ENCODE peak calls at places on chromosomes 6 and 20, in four cellular contexts. One of them, this sample, is unnamed.

GRCh38 chr20:57396638-57397003 is 5.4 kb downstream of the RBM38 start:
- DNase-seq in H1: no peak
- DNase-seq in trophoblast cell: no peak
- DNase-seq in mesenchymal stem cell: no peak
- DNase-seq in this sample: no peak

GRCh38 chr6:15351631-15352030 is 105.8 kb downstream of the JARID2 start:
- DNase-seq in H1: no peak
- DNase-seq in trophoblast cell: no peak
- DNase-seq in mesenchymal stem cell: peak
- DNase-seq in this sample: no peak

GRCh38 chr6:154447929-154448328 is 62.6 kb downstream of the CNKSR3 start:
- DNase-seq in H1: no peak
- DNase-seq in trophoblast cell: no peak
- DNase-seq in mesenchymal stem cell: peak
- DNase-seq in this sample: no peak

GRCh38 chr6:144497650-144498049 is 212.5 kb downstream of the UTRN start:
- DNase-seq in H1: no peak
- DNase-seq in trophoblast cell: no peak
- DNase-seq in mesenchymal stem cell: peak
- DNase-seq in this sample: no peak

GRCh38 chr6:3369985-3370360 is 86.9 kb downstream of the SLC22A23 start:
- DNase-seq in H1: no peak
- DNase-seq in trophoblast cell: no peak
- DNase-seq in mesenchymal stem cell: no peak
- DNase-seq in this sample: no peak

GRCh38 chr6:100426689-100427338 is 37.9 kb downstream of the SIM1 start:
- DNase-seq in H1: no peak
- DNase-seq in trophoblast cell: no peak
- DNase-seq in mesenchymal stem cell: no peak
- DNase-seq in this sample: no peak

GRCh38 chr20:12207875-12208274 is 290.2 kb downstream of the BTBD3 start:
- DNase-seq in H1: peak
- DNase-seq in trophoblast cell: peak
- DNase-seq in mesenchymal stem cell: peak
- DNase-seq in this sample: peak

GRCh38 chr6:166757226-166758135 is 130.4 kb upstream of the RPS6KA2 start:
- DNase-seq in H1: no peak
- DNase-seq in trophoblast cell: no peak
- DNase-seq in mesenchymal stem cell: peak
- DNase-seq in this sample: no peak

GRCh38 chr6:54801669-54802068 is 44.9 kb upstream of the FAM83B start:
- DNase-seq in H1: no peak
- DNase-seq in trophoblast cell: peak
- DNase-seq in mesenchymal stem cell: peak
- DNase-seq in this sample: no peak

GRCh38 chr20:45060341-45060740 is 40.6 kb downstream of the KCNS1 start:
- DNase-seq in H1: no peak
- DNase-seq in trophoblast cell: no peak
- DNase-seq in mesenchymal stem cell: no peak
- DNase-seq in this sample: no peak

GRCh38 chr6:131823276-131823902 is 15.6 kb downstream of the ENPP1 start:
- DNase-seq in H1: no peak
- DNase-seq in trophoblast cell: peak
- DNase-seq in mesenchymal stem cell: no peak
- DNase-seq in this sample: no peak

GRCh38 chr6:3385660-3386151 is 71.1 kb downstream of the SLC22A23 start:
- DNase-seq in H1: no peak
- DNase-seq in trophoblast cell: no peak
- DNase-seq in mesenchymal stem cell: no peak
- DNase-seq in this sample: no peak

GRCh38 chr6:158461954-158462353 is 97.9 kb upstream of the TMEM181 start:
- DNase-seq in H1: no peak
- DNase-seq in trophoblast cell: no peak
- DNase-seq in mesenchymal stem cell: no peak
- DNase-seq in this sample: no peak

GRCh38 chr6:90295854-90296345 is 743 bp downstream of the BACH2 start:
- DNase-seq in H1: peak
- DNase-seq in trophoblast cell: peak
- DNase-seq in mesenchymal stem cell: peak
- DNase-seq in this sample: peak

GRCh38 chr20:10110151-10110550 is 75.4 kb downstream of the ANKEF1 start:
- DNase-seq in H1: no peak
- DNase-seq in trophoblast cell: no peak
- DNase-seq in mesenchymal stem cell: no peak
- DNase-seq in this sample: no peak

DNA sequence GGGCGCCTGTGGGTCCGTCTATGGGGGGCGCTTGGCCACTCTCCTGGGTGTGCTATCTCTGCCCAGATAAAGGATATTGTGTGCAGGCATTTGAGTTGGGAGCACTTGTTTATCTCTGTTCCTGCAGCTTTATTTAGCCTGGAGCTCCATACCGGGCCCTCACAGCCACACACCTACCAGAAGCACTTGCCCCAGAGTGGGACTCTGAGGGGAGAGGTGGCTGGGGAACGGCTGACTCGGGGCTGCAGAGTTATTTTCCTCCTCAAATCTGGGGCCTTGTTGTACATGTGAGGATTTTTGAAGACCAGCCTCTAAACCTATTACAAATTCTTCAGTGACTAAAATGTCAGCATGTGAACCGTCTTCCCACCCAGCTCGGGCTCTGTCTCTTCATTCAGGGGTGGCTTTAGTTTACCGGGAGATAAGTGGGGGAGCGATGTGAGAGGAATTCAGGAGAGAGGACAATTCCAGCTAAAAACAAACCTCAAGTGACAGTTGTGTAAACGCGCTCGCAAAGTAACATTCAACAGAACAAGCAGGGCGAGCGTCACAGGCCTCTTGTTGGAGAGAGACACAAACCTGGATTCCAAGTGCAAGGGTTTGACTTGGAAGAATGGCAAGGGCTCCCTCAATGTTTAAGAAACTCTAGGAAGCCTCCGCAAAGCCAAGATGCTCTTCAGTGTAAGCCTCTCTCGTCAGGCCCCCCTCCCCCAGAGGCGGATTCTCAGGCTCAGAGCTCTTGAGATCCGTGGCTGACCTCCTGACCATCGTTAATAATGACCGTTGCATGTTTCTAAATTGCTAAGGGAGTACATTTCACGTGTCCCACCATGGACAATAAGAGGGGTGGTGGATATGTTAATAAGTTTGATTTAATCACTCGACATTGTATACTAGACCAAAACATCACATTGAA is 548.9 kb downstream of the QKI start:
- DNase-seq in H1: no peak
- DNase-seq in trophoblast cell: no peak
- DNase-seq in mesenchymal stem cell: peak
- DNase-seq in this sample: no peak
- H3K4me3 ChIP-seq in H1: no peak
- H3K4me3 ChIP-seq in trophoblast cell: no peak
- H3K4me3 ChIP-seq in mesenchymal stem cell: no peak
- H3K4me3 ChIP-seq in this sample: no peak

GRCh38 chr6:33770116-33770832 is 18.7 kb downstream of the LEMD2 start:
- DNase-seq in H1: peak
- DNase-seq in trophoblast cell: no peak
- DNase-seq in mesenchymal stem cell: peak
- DNase-seq in this sample: no peak
- H3K23ac ChIP-seq in H1: no peak
- H3K23ac ChIP-seq in trophoblast cell: no peak
- H3K23ac ChIP-seq in mesenchymal stem cell: no peak
- H3K23ac ChIP-seq in this sample: no peak

GRCh38 chr6:43047998-43048397 is 5.7 kb downstream of the CUL7 start:
- DNase-seq in H1: no peak
- DNase-seq in trophoblast cell: no peak
- DNase-seq in mesenchymal stem cell: no peak
- DNase-seq in this sample: no peak

GRCh38 chr6:43043310-43043709 is 10.3 kb downstream of the CUL7 start:
- DNase-seq in H1: no peak
- DNase-seq in trophoblast cell: no peak
- DNase-seq in mesenchymal stem cell: no peak
- DNase-seq in this sample: no peak

GRCh38 chr6:43040542-43041257 is 13.0 kb downstream of the CUL7 start:
- DNase-seq in H1: no peak
- DNase-seq in trophoblast cell: no peak
- DNase-seq in mesenchymal stem cell: no peak
- DNase-seq in this sample: no peak

GRCh38 chr6:43050981-43051380 is 2.7 kb downstream of the CUL7 start:
- DNase-seq in H1: no peak
- DNase-seq in trophoblast cell: no peak
- DNase-seq in mesenchymal stem cell: no peak
- DNase-seq in this sample: no peak

DNA sequence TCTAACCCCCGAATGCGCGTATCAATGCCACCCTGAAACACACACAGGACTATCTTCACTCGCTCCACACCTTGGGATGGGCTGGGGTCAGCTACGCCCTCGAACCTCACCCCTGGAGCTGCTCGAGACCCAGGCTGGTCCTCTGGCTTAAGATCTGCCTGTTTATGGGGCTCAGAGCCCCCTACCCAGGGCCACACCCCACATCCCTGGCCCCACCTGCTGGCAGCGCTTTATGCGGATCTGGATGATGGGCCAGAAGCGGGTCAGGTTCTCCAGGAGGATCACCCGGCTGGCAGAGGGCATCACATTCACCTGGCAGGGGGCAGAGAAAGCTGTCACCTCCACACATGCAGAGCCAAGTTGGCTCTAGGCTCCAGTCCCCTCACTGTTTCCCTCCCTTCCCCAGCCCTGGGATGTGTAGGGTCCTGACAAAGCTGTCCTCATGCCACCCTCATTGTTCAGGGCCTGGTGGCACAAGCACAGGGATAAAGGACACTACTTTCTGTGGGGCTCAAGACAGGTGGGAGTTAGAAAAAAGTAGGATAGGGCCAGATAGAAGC is 8.2 kb downstream of the CUL7 start:
- DNase-seq in H1: no peak
- DNase-seq in trophoblast cell: no peak
- DNase-seq in mesenchymal stem cell: no peak
- DNase-seq in this sample: no peak
- H2BK12ac ChIP-seq in H1: no peak
- H2BK12ac ChIP-seq in trophoblast cell: no peak
- H2BK12ac ChIP-seq in mesenchymal stem cell: no peak
- H2BK12ac ChIP-seq in this sample: peak

GRCh38 chr20:63155266-63156165 is 60.4 kb downstream of the YTHDF1 start:
- DNase-seq in H1: no peak
- DNase-seq in trophoblast cell: no peak
- DNase-seq in mesenchymal stem cell: no peak
- DNase-seq in this sample: no peak

GRCh38 chr20:63152322-63153253 is 63.3 kb downstream of the YTHDF1 start:
- DNase-seq in H1: no peak
- DNase-seq in trophoblast cell: no peak
- DNase-seq in mesenchymal stem cell: no peak
- DNase-seq in this sample: no peak

GRCh38 chr20:63153254-63154221 is 62.4 kb downstream of the YTHDF1 start:
- DNase-seq in H1: no peak
- DNase-seq in trophoblast cell: no peak
- DNase-seq in mesenchymal stem cell: no peak
- DNase-seq in this sample: no peak

GRCh38 chr20:63156221-63156671 is 59.7 kb downstream of the YTHDF1 start:
- DNase-seq in H1: no peak
- DNase-seq in trophoblast cell: no peak
- DNase-seq in mesenchymal stem cell: no peak
- DNase-seq in this sample: no peak

DNA sequence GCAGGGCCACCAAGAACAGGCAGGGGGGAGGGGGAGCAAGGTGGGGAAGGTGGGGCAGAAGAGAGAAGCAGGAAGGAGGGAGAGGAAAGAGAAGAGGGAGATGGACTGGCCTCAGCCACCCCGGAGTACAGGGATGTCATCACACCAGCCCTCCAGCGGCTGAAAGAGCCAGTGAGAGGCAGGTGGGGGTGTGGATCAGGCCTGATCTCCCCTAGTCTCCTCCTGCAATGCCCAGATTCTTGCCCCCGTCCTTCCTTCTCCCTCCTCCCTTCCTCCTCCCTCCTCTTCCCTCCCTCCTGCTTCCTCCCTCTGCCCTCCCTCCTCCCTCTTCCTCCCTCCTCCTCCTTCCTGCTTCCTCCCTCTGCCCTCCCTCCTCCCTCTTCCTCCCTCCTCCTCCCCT is 61.5 kb downstream of the YTHDF1 start:
- DNase-seq in H1: no peak
- DNase-seq in trophoblast cell: no peak
- DNase-seq in mesenchymal stem cell: no peak
- DNase-seq in this sample: no peak
- H3K4me3 ChIP-seq in H1: no peak
- H3K4me3 ChIP-seq in trophoblast cell: no peak
- H3K4me3 ChIP-seq in mesenchymal stem cell: no peak
- H3K4me3 ChIP-seq in this sample: no peak

GRCh38 chr20:58851221-58851968 is 693 bp upstream of the GNAS-AS1 start:
- DNase-seq in H1: peak
- DNase-seq in trophoblast cell: no peak
- DNase-seq in mesenchymal stem cell: no peak
- DNase-seq in this sample: no peak

GRCh38 chr20:58853976-58854637 is 1.6 kb downstream of the GNAS start:
- DNase-seq in H1: no peak
- DNase-seq in trophoblast cell: no peak
- DNase-seq in mesenchymal stem cell: no peak
- DNase-seq in this sample: no peak

GRCh38 chr20:58851969-58852458 is 502 bp upstream of the GNAS start:
- DNase-seq in H1: no peak
- DNase-seq in trophoblast cell: no peak
- DNase-seq in mesenchymal stem cell: no peak
- DNase-seq in this sample: no peak

GRCh38 chr20:58853466-58853865 is 950 bp downstream of the GNAS start:
- DNase-seq in H1: no peak
- DNase-seq in trophoblast cell: no peak
- DNase-seq in mesenchymal stem cell: no peak
- DNase-seq in this sample: no peak

DNA sequence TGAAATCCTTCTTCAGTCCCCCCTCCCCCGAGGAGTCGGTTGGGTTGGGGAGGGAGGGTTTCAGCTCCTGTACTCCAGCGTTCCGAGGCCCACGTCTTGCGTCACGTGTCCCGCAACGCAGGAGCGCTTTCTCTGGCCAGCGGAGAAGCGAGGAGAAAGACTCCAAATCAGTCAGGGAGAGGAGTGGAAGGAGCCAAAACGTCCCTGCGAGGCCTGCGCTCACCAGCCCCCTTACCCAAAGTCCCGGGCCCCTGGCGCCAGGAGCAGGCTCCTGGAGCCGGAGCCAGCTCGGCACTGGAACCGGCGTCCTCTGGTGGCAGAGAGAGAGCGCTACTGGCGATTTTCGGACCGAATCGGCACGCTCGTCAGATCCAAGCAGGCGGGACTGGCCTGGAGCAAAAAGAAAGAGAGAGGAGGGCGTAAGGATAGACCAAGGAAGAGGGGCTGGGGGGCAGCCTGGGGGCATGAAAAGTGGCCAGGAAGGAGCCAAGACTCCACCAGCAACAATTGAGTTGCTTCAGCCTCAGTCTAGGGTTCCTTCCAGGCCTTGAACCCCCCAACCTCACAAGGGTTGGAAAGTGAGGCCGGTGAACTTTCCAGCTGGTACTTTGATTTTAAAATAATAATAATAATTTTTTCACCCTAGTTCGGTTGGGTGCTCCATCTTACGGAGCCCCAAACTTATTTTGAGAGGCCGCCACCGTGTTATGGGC is at the start of gene GNAS:
- DNase-seq in H1: peak
- DNase-seq in trophoblast cell: peak
- DNase-seq in mesenchymal stem cell: peak
- DNase-seq in this sample: peak
- H3K23ac ChIP-seq in H1: no peak
- H3K23ac ChIP-seq in trophoblast cell: no peak
- H3K23ac ChIP-seq in mesenchymal stem cell: no peak
- H3K23ac ChIP-seq in this sample: peak